ENCODE peak calls at places on chromosomes 11 and 22, in seven cellular contexts. V is adipocyte; S is SJSA1; U is activated CD4-positive, alpha-beta T cell treated with anti-CD3 and anti-CD28 coated beads, Interleukin-2, amount 50 U/mL, for 48 hours; E is ecto neural progenitor cell; K is effector CD4-positive, alpha-beta T cell; W is NCI-H2107. X is an unnamed sample.

GRCh38 chr11:118744001-118744400 is 47.0 kb downstream of the DDX6 start:
- DNase-seq in S (no peak), W (no peak), V (peak), E (no peak), K (no peak), U (no peak), X (no peak)

GRCh38 chr11:58674609-58675008 is 52.1 kb downstream of the CNTF start:
- DNase-seq in W (no peak), U (no peak), E (no peak), K (no peak), V (no peak), S (no peak), X (no peak)

GRCh38 chr22:29147241-29147919 is 58.3 kb upstream of the EMID1 start:
- DNase-seq in S (no peak), E (peak), V (no peak), W (no peak), U (no peak), K (no peak), X (no peak)

GRCh38 chr11:44592125-44592643 is 26.7 kb downstream of the CD82 start:
- DNase-seq in S (no peak), U (no peak), E (no peak), V (peak), W (no peak), K (no peak), X (no peak)

GRCh38 chr11:70456921-70457532 is 58.7 kb downstream of the CTTN start:
- DNase-seq in U (no peak), K (no peak), W (no peak), E (no peak), S (peak), V (peak), X (no peak)

GRCh38 chr11:79189604-79190003 is 251.2 kb downstream of the TENM4 start:
- DNase-seq in W (no peak), E (no peak), V (no peak), U (no peak), K (no peak), S (no peak), X (no peak)

GRCh38 chr22:46536559-46537220 is 730 bp downstream of the CELSR1 start:
- DNase-seq in W (no peak), S (no peak), K (no peak), E (peak), V (no peak), U (no peak), X (no peak)

GRCh38 chr11:64990222-64990918 is 6.4 kb downstream of the BATF2 start:
- DNase-seq in E (no peak), S (no peak), K (no peak), V (no peak), W (no peak), U (no peak), X (no peak)

GRCh38 chr11:17753153-17753552 is 18.6 kb downstream of the KCNC1 start:
- DNase-seq in S (no peak), U (no peak), W (no peak), V (no peak), K (no peak), E (no peak), X (no peak)

GRCh38 chr11:87213444-87213843 is 175.7 kb downstream of the TMEM135 start:
- DNase-seq in U (no peak), S (no peak), E (no peak), V (no peak), W (no peak), K (no peak), X (no peak)

GRCh38 chr11:124898711-124899110 is 1.0 kb upstream of the ROBO4 start:
- DNase-seq in U (no peak), V (peak), W (no peak), E (peak), S (peak), K (no peak), X (no peak)

X was measured in stimulated activated naive CD4-positive, alpha-beta T cell.